ENCODE peak calls at places on chromosomes 12 and 14, in seven cellular contexts. A is adrenal gland, J is stomach, T is A673, C is GM13977, Y is breast epithelium, K is osteoblast. U is an unnamed sample.
A peak's percentile ranks its signal among the peaks of the same experiment; 100 is the strongest.

GRCh38 chr14:67485501-67486095 is 2.9 kb downstream of the TMEM229B start:
- DNase-seq in A (peak; percentile 44), J (no peak), T (peak; percentile 21), C (no peak), Y (no peak), K (no peak), U (no peak)

GRCh38 chr12:64900540-64900939 is 76.1 kb downstream of the TBC1D30 start:
- DNase-seq in A (peak; percentile 19), J (no peak), T (no peak), C (no peak), Y (no peak), K (no peak), U (peak; percentile 16)

GRCh38 chr12:111773801-111774551 is 7.2 kb downstream of the ALDH2 start:
- DNase-seq in A (no peak), J (peak; percentile 80), T (no peak), C (peak; percentile 54), Y (peak; percentile 69), K (peak; percentile 92), U (peak; percentile 45)

GRCh38 chr14:76908834-76909233 is 82.6 kb downstream of the LRRC74A start:
- DNase-seq in A (no peak), J (no peak), T (no peak), C (peak; percentile 60), Y (no peak), K (peak; percentile 38), U (no peak)

GRCh38 chr12:25992026-25992782 is 33.7 kb downstream of the RASSF8 start:
- DNase-seq in A (no peak), J (no peak), T (no peak), C (no peak), Y (no peak), K (no peak), U (no peak)

GRCh38 chr12:25957898-25958253 is 606 bp upstream of the RASSF8 start:
- DNase-seq in A (no peak), J (no peak), T (peak; percentile 59), C (no peak), Y (no peak), K (peak; percentile 91), U (peak; percentile 85)

GRCh38 chr14:65471038-65471878 is 58.7 kb downstream of the FUT8 start:
- DNase-seq in A (no peak), J (no peak), T (no peak), C (peak; percentile 38), Y (no peak), K (no peak), U (no peak)

GRCh38 chr14:21860172-21860571 is 186.6 kb upstream of the OR4E1 start:
- DNase-seq in A (no peak), J (no peak), T (peak; percentile 62), C (peak; percentile 9), Y (no peak), K (no peak), U (no peak)

GRCh38 chr14:97584528-97584927 is 787.3 kb downstream of the VRK1 start:
- DNase-seq in A (no peak), J (no peak), T (peak; percentile 60), C (no peak), Y (no peak), K (no peak), U (no peak)
- TF ChIP-seq CTCF in A (no peak), J (no peak), T (peak; percentile 44), C (peak; percentile 6), Y (no peak), K (no peak), U (no peak)

DNA sequence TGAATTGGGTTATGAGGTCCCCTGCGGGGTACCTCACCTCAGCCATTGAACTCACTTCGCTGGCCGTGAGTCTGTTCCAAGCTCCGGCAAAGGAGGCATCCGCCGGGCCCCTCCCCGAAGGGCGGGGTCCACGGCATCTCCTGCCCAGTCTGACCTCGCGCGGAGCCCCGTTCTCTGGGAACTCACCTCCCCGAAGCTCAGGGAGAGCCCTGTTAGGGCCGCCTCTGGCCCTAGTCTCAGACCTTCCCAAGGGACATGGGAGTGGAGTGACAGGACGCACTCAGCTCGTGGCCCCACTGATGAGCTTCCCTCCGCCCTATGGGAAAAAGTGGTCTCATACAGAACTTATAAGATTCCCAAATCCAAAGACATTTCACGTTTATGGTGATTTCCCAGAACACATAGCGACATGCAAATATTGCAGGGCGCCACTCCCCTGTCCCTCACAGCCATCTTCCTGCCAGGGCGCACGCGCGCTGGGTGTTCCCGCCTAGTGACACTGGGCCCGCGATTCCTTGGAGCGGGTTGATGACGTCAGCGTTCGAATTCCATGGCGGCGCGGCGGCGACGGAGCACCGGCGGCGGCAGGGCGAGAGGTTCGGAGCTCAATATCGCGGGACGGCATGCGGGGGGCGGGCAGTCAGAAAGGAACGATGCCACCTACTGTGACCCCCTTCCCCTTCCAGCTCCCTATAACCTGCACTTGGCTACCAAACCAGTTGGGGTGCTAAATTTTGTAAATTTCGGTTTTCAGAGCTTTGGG is at the start of gene PARP2:
- DNase-seq in A (peak; percentile 99), J (peak; percentile 95), T (peak; percentile 100), C (peak; percentile 89), Y (peak; percentile 96), K (peak; percentile 97), U (peak; percentile 100)
- TF ChIP-seq CTCF in A (peak; percentile 4), J (no peak), T (no peak), C (no peak), Y (no peak), K (no peak), U (peak; percentile 45)

GRCh38 chr12:117890137-117890536 is 78.7 kb downstream of the KSR2 start:
- DNase-seq in A (no peak), J (no peak), T (no peak), C (peak; percentile 29), Y (no peak), K (no peak), U (no peak)
- TF ChIP-seq CTCF in A (no peak), J (no peak), T (no peak), C (no peak), Y (no peak), K (peak; percentile 24), U (peak; percentile 43)

DNA sequence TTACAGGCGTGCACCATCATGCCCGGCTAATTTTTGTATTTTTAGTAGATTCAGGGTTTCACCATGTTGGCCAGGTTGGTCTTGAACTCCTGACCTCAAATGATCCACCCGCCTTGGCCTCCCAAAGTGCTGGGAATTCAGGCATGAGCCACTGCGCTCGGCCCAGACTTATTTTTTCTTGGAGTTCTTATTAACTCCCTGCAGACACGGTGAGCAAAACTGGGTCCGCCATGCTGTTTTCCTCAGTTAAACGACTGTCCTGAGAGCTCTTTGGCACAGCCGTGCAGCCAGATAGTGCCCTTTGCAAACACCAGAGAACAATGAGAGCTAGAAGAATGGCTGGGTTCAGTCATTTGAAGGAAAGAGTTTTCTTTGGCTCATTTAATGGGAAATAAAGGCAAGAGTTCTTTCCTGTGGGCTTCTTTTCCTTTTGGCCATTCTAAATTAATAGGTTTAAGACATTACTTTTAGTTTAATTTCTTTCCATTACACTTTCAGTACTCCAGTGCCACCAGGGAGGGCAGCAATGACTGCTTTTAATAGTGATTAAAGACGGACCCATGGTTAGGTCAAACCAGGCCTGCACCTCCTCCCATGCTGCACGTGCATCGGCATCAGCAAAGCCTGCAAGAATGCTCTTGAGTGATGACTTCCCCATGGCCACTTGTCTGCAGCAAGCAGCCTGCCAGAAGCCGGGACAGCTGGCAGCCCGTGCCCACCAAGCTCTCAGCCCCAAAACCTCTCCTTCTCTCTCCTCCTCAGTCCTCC is 60.7 kb downstream of the VCPKMT start:
- DNase-seq in A (peak; percentile 41), J (no peak), T (no peak), C (no peak), Y (no peak), K (no peak), U (no peak)
- TF ChIP-seq CTCF in A (peak; percentile 29), J (no peak), T (no peak), C (no peak), Y (no peak), K (peak; percentile 32), U (no peak)

U was measured in HFFc6.